ENCODE peak calls at places on chromosomes 13 and 19, in four cellular contexts. I, Q, A and E are unnamed samples.

GRCh38 chr13:22482496-22483000 is 698.2 kb upstream of the SGCG start:
- DNase-seq in I (no peak), Q (no peak), A (no peak), E (no peak)

GRCh38 chr19:35860436-35860817 is 3.7 kb downstream of the KIRREL2 start:
- DNase-seq in I (no peak), Q (no peak), A (no peak), E (no peak)

GRCh38 chr13:97979556-97979955 is 26.1 kb downstream of the IPO5 start:
- DNase-seq in I (no peak), Q (no peak), A (no peak), E (no peak)

GRCh38 chr13:101627556-101627943 is 175.1 kb downstream of the ITGBL1 start:
- DNase-seq in I (no peak), Q (peak), A (no peak), E (no peak)

GRCh38 chr19:4776436-4777205 is 14.9 kb upstream of the FEM1A start:
- DNase-seq in I (no peak), Q (no peak), A (no peak), E (no peak)

GRCh38 chr19:2453431-2454025 is 3.2 kb downstream of the LMNB2 start:
- DNase-seq in I (no peak), Q (no peak), A (no peak), E (no peak)

GRCh38 chr19:49847731-49848696 is 2.9 kb upstream of the PTOV1 start:
- DNase-seq in I (no peak), Q (peak), A (no peak), E (peak)

GRCh38 chr13:46373623-46374022 is 13.4 kb downstream of the RUBCNL start:
- DNase-seq in I (no peak), Q (no peak), A (no peak), E (no peak)

GRCh38 chr19:35135389-35135909 is 590 bp upstream of the LGI4 start:
- DNase-seq in I (no peak), Q (peak), A (peak), E (peak)

GRCh38 chr13:102863590-102863989 is 17.8 kb downstream of the ERCC5 start:
- DNase-seq in I (no peak), Q (no peak), A (no peak), E (no peak)

GRCh38 chr19:1264801-1265610 is 4.1 kb upstream of the CIRBP start:
- DNase-seq in I (no peak), Q (peak), A (no peak), E (peak)

GRCh38 chr13:104206450-104207044 is 1140.3 kb upstream of the SLC10A2 start:
- DNase-seq in I (no peak), Q (no peak), A (no peak), E (no peak)

GRCh38 chr19:46429999-46430398 is 1.3 kb upstream of the PNMA8C start:
- DNase-seq in I (no peak), Q (no peak), A (no peak), E (no peak)

GRCh38 chr13:30618938-30619289 is 1.2 kb downstream of the USPL1 start:
- DNase-seq in I (no peak), Q (no peak), A (no peak), E (no peak)

GRCh38 chr13:105569816-105570215 is 965.6 kb downstream of the EFNB2 start:
- DNase-seq in I (no peak), Q (no peak), A (no peak), E (no peak)

GRCh38 chr13:98962901-98963594 is 14.8 kb downstream of the DOCK9 start:
- DNase-seq in I (no peak), Q (no peak), A (no peak), E (no peak)

GRCh38 chr19:17468302-17469091 is 1.8 kb upstream of the SLC27A1 start:
- DNase-seq in I (no peak), Q (no peak), A (no peak), E (no peak)

GRCh38 chr13:74573654-74574053 is 439.4 kb upstream of the KLF12 start:
- DNase-seq in I (no peak), Q (no peak), A (no peak), E (no peak)

GRCh38 chr19:7748756-7749155 is 1.4 kb upstream of the CD209 start:
- DNase-seq in I (no peak), Q (peak), A (no peak), E (peak)

GRCh38 chr13:49435992-49436391 is 7.9 kb downstream of the CAB39L start:
- DNase-seq in I (no peak), Q (peak), A (no peak), E (peak)

GRCh38 chr13:68174905-68175304 is 944.8 kb upstream of the PCDH9 start:
- DNase-seq in I (no peak), Q (no peak), A (no peak), E (no peak)

GRCh38 chr19:29211562-29212416 is 1.2 kb downstream of the UQCRFS1 start:
- DNase-seq in I (no peak), Q (peak), A (no peak), E (peak)

GRCh38 chr19:16626796-16627193 is 1.2 kb downstream of the MED26 start:
- DNase-seq in I (no peak), Q (no peak), A (no peak), E (no peak)

GRCh38 chr13:30923423-30923822 is 9.0 kb upstream of the TEX26 start:
- DNase-seq in I (no peak), Q (no peak), A (no peak), E (no peak)

DNA sequence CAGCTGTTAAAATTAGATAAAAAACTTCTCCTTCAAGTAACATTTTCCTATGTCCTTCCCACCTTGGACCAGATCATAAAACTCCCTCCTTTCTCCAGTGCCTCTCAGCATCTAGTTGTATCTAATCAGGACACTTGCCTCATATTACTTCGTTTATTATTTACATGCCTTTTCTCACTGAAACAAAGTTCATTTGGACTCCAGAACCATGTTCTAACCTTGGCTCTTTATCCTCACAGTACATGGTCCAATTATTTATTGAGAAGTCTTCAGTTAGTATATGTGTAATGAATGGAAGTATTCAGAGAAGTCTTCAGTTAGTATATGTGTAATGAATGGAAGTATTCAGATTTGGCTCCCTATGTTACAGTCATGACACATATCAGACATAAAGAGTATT is 342.7 kb downstream of the OXGR1 start:
- DNase-seq in I (no peak), Q (no peak), A (no peak), E (no peak)
- TF ChIP-seq CTCF in I (no peak), Q (no peak), A (no peak), E (no peak)

GRCh38 chr19:44904426-44904994 is 1.1 kb upstream of the APOE start:
- DNase-seq in I (no peak), Q (no peak), A (no peak), E (no peak)
- TF ChIP-seq CTCF in I (no peak), Q (no peak), A (peak), E (peak)

GRCh38 chr13:80338781-80339577 is 1.9 kb downstream of the SPRY2 start:
- DNase-seq in I (no peak), Q (peak), A (peak), E (peak)
- TF ChIP-seq CTCF in I (no peak), Q (peak), A (peak), E (peak)

DNA sequence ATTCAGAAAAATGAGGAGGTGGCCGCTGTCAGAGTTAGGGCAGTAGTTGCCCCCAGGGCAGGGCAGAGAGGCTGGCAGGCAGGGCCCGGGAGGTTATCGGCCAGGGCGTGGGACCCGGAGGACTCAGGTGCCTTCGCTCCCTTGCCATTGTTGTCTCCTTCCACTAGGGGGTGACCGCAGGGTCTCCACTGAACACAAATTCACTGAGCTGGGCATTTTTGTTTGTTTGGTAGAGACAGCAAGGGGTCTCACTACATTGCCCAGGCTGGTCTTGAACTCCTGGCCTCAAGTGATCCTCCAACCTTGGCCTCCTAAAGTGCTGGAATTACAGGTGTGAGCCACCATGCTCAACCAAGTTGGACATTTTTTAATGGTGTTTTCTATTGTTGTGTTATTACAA is 25.1 kb downstream of the CARS2 start:
- DNase-seq in I (no peak), Q (no peak), A (no peak), E (peak)
- TF ChIP-seq CTCF in I (no peak), Q (peak), A (peak), E (peak)

GRCh38 chr19:18856385-18857126 is 24.8 kb downstream of the UPF1 start:
- DNase-seq in I (no peak), Q (no peak), A (no peak), E (peak)
- TF ChIP-seq CTCF in I (no peak), Q (peak), A (peak), E (peak)

GRCh38 chr13:19864018-19864338 is 529 bp upstream of the ZMYM5 start:
- DNase-seq in I (no peak), Q (no peak), A (peak), E (peak)
- TF ChIP-seq CTCF in I (no peak), Q (no peak), A (no peak), E (no peak)

GRCh38 chr13:50800091-50800739 is 43.3 kb downstream of the DLEU7 start:
- DNase-seq in I (no peak), Q (no peak), A (no peak), E (no peak)

GRCh38 chr13:50798923-50799322 is 44.6 kb downstream of the DLEU7 start:
- DNase-seq in I (no peak), Q (no peak), A (no peak), E (peak)

GRCh38 chr13:50796463-50796862 is 47.0 kb downstream of the DLEU7 start:
- DNase-seq in I (no peak), Q (no peak), A (no peak), E (no peak)

GRCh38 chr13:50793026-50793425 is 50.5 kb downstream of the DLEU7 start:
- DNase-seq in I (no peak), Q (no peak), A (no peak), E (no peak)

DNA sequence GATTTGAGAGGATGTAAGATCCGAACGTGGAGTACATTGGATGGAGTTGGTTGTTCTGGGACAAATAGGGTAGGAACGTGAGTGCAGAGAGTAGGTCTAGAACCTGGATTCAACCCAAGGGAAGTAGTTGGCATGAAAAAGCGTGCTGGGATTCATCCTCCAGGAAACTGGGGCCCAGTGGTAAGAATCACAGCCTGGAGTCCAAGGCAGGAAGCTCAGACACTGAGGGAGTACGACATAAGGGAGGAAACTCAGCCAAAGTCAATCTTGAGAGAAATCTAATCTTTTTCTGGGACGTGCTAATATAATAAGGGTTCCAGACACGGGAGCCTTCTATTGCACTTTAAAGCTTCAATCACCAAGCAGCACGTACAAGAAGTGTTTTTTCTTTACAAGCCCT is 46.4 kb downstream of the DLEU7 start:
- DNase-seq in I (no peak), Q (no peak), A (no peak), E (peak)
- TF ChIP-seq CTCF in I (no peak), Q (no peak), A (no peak), E (no peak)